ENCODE peak calls at places on chromosomes 16 and 17, in seven cellular contexts. D is AML-193; B is AG20443; W is activated CD8-positive, alpha-beta T cell treated with anti-CD3 and anti-CD28 coated beads for 36 hours; K is stimulated activated CD4-positive, alpha-beta T cell treated with anti-CD3 and anti-CD28 coated beads, Interleukin-12 subunit alpha, Interleukin-12 subunit beta, amount 100 ng/mL, for 4 hours; N is NCI-H1092 treated with DMSO at 0.1 percent for 48 hours; R is cardiac fibroblast. A is an unnamed sample.

GRCh38 chr17:60563743-60564142 is 36.2 kb upstream of the PPM1D start:
- DNase-seq in D (no peak), B (no peak), W (no peak), K (no peak), N (no peak), R (no peak), A (no peak)

GRCh38 chr16:53744449-53744848 is 40.5 kb downstream of the FTO start:
- DNase-seq in D (no peak), B (no peak), W (peak; percentile 50), K (no peak), N (peak; percentile 16), R (no peak), A (no peak)

GRCh38 chr17:75270218-75270965 is 639 bp downstream of the MIF4GD start:
- DNase-seq in D (peak; percentile 89), B (peak; percentile 75), W (peak; percentile 70), K (peak; percentile 58), N (peak; percentile 50), R (peak; percentile 77), A (peak; percentile 52)

GRCh38 chr16:30428055-30428454 is 1.8 kb downstream of the DCTPP1 start:
- DNase-seq in D (no peak), B (no peak), W (no peak), K (no peak), N (no peak), R (no peak), A (no peak)

GRCh38 chr17:63478814-63479494 is 2.1 kb downstream of the ACE start:
- DNase-seq in D (peak; percentile 88), B (peak; percentile 99), W (peak; percentile 88), K (peak; percentile 71), N (peak; percentile 34), R (peak; percentile 96), A (peak; percentile 57)

GRCh38 chr17:27960183-27960589 is 67.0 kb upstream of the LYRM9 start:
- DNase-seq in D (no peak), B (no peak), W (no peak), K (no peak), N (no peak), R (no peak), A (no peak)

GRCh38 chr16:81261049-81261648 is 22.7 kb downstream of the BCO1 start:
- DNase-seq in D (peak; percentile 28), B (peak; percentile 49), W (peak; percentile 53), K (peak; percentile 6), N (no peak), R (peak; percentile 38), A (no peak)

GRCh38 chr16:69861276-69862030 is 89.7 kb upstream of the CLEC18A start:
- DNase-seq in D (no peak), B (peak; percentile 81), W (no peak), K (no peak), N (peak; percentile 36), R (peak; percentile 73), A (no peak)

GRCh38 chr16:85422374-85423185 is 190.5 kb upstream of the GSE1 start:
- DNase-seq in D (no peak), B (no peak), W (peak; percentile 1), K (no peak), N (peak; percentile 32), R (no peak), A (peak; percentile 33)

GRCh38 chr17:81480140-81480917 is 32.3 kb downstream of the ACTG1 start:
- DNase-seq in D (no peak), B (peak; percentile 78), W (no peak), K (no peak), N (peak; percentile 54), R (peak; percentile 73), A (no peak)

GRCh38 chr17:58085039-58085715 is 2.0 kb downstream of the DYNLL2 start:
- DNase-seq in D (no peak), B (no peak), W (no peak), K (no peak), N (no peak), R (no peak), A (no peak)

GRCh38 chr16:53629607-53630312 is 73.9 kb downstream of the RPGRIP1L start:
- DNase-seq in D (no peak), B (no peak), W (no peak), K (no peak), N (peak; percentile 96), R (no peak), A (no peak)

GRCh38 chr16:2464333-2464732 is 4.4 kb downstream of the TEDC2 start:
- DNase-seq in D (no peak), B (no peak), W (no peak), K (no peak), N (no peak), R (no peak), A (no peak)

GRCh38 chr16:73113326-73113720 is 65.4 kb upstream of the ZFHX3 start:
- DNase-seq in D (no peak), B (peak; percentile 74), W (no peak), K (no peak), N (no peak), R (peak; percentile 82), A (no peak)

GRCh38 chr16:88004391-88004790 is 53.2 kb downstream of the BANP start:
- DNase-seq in D (no peak), B (no peak), W (no peak), K (no peak), N (no peak), R (no peak), A (no peak)

GRCh38 chr17:75227729-75228128 is 22.2 kb downstream of the NUP85 start:
- DNase-seq in D (no peak), B (no peak), W (no peak), K (no peak), N (no peak), R (no peak), A (no peak)

GRCh38 chr17:29789186-29790170 is 140.6 kb downstream of the SSH2 start:
- DNase-seq in D (no peak), B (no peak), W (no peak), K (no peak), N (no peak), R (no peak), A (no peak)

GRCh38 chr16:83272201-83272600 is 535.6 kb upstream of the HSBP1 start:
- DNase-seq in D (no peak), B (peak; percentile 62), W (no peak), K (no peak), N (no peak), R (peak; percentile 26), A (no peak)

GRCh38 chr17:79657861-79658810 is 47.3 kb upstream of the RBFOX3 start:
- DNase-seq in D (no peak), B (no peak), W (no peak), K (no peak), N (no peak), R (no peak), A (no peak)

GRCh38 chr17:7560172-7561027 is 1.3 kb upstream of the SENP3 start:
- DNase-seq in D (no peak), B (peak; percentile 72), W (peak; percentile 80), K (peak; percentile 52), N (no peak), R (peak; percentile 65), A (peak; percentile 76)

GRCh38 chr17:22517716-22518115 is 825.4 kb downstream of the KCNJ18 start:
- DNase-seq in D (no peak), B (no peak), W (no peak), K (no peak), N (no peak), R (no peak), A (no peak)

GRCh38 chr17:44628234-44629188 is 27.8 kb upstream of the MEIOC start:
- DNase-seq in D (no peak), B (no peak), W (no peak), K (no peak), N (peak; percentile 87), R (no peak), A (peak; percentile 75)